ENCODE peak calls at places on chromosomes 13 and 19, in seven cellular contexts. Y is colonic mucosa; M is adipocyte; B is CD8-positive, alpha-beta memory T cell; X is heart left ventricle; H is hepatocyte; Q is uterus. N is an unnamed sample. For H3K9me3, the result is how much of the 10 kb centered on the place peaks cover.

GRCh38 chr19:45852145-45852750 is 10.7 kb downstream of the SYMPK start:
- DNase-seq in Y (no peak), M (no peak), B (no peak), X (no peak), H (no peak), Q (no peak), N (no peak)

GRCh38 chr13:112240076-112240475 is 136.1 kb upstream of the SPACA7 start:
- DNase-seq in Y (no peak), M (no peak), B (no peak), X (no peak), H (no peak), Q (no peak), N (no peak)

GRCh38 chr19:50465986-50466771 is 10.1 kb upstream of the EMC10 start:
- DNase-seq in Y (peak), M (no peak), B (no peak), X (peak), H (peak), Q (no peak), N (no peak)

GRCh38 chr19:43662487-43662886 is 7.5 kb downstream of the PLAUR start:
- DNase-seq in Y (no peak), M (peak), B (no peak), X (no peak), H (no peak), Q (no peak), N (no peak)

GRCh38 chr13:112486386-112487126 is 101.4 kb downstream of the TUBGCP3 start:
- DNase-seq in Y (no peak), M (peak), B (no peak), X (no peak), H (no peak), Q (no peak), N (no peak)

GRCh38 chr13:34522818-34523217 is 419.3 kb upstream of the NBEA start:
- DNase-seq in Y (no peak), M (no peak), B (no peak), X (no peak), H (no peak), Q (no peak), N (no peak)

GRCh38 chr13:95038949-95039348 is 262.3 kb downstream of the ABCC4 start:
- DNase-seq in Y (no peak), M (peak), B (no peak), X (no peak), H (no peak), Q (no peak), N (no peak)

GRCh38 chr13:97810152-97810551 is 143.3 kb upstream of the IPO5 start:
- DNase-seq in Y (no peak), M (peak), B (no peak), X (no peak), H (peak), Q (no peak), N (no peak)

GRCh38 chr13:60707878-60708277 is 310.9 kb downstream of the TDRD3 start:
- DNase-seq in Y (no peak), M (no peak), B (no peak), X (no peak), H (no peak), Q (no peak), N (no peak)

GRCh38 chr19:45809643-45810159 is 5.4 kb downstream of the RSPH6A start:
- DNase-seq in Y (no peak), M (peak), B (no peak), X (no peak), H (no peak), Q (no peak), N (no peak)

GRCh38 chr13:53250272-53250875 is 221.8 kb downstream of the OLFM4 start:
- DNase-seq in Y (peak), M (peak), B (no peak), X (no peak), H (peak), Q (no peak), N (no peak)

GRCh38 chr19:44282846-44283245 is 22.0 kb downstream of the ZNF235 start:
- DNase-seq in Y (no peak), M (no peak), B (no peak), X (no peak), H (no peak), Q (no peak), N (no peak)

GRCh38 chr13:110993788-110994187 is 78.9 kb upstream of the ANKRD10 start:
- DNase-seq in Y (no peak), M (no peak), B (no peak), X (no peak), H (no peak), Q (no peak), N (no peak)

GRCh38 chr19:49637865-49638350 is 2.0 kb downstream of the RRAS start:
- DNase-seq in Y (peak), M (peak), B (no peak), X (peak), H (peak), Q (peak), N (no peak)

GRCh38 chr19:4678881-4679379 is 8.8 kb upstream of the MYDGF start:
- DNase-seq in Y (peak), M (no peak), B (no peak), X (no peak), H (no peak), Q (peak), N (no peak)

GRCh38 chr13:103134271-103134670 is 68.1 kb upstream of the SLC10A2 start:
- DNase-seq in Y (no peak), M (no peak), B (no peak), X (no peak), H (no peak), Q (no peak), N (no peak)

GRCh38 chr19:33773704-33774624 is 22.7 kb upstream of the KCTD15 start:
- DNase-seq in Y (no peak), M (no peak), B (no peak), X (no peak), H (no peak), Q (no peak), N (no peak)

GRCh38 chr19:12949363-12950284 is 4.0 kb downstream of the RAD23A start:
- DNase-seq in Y (no peak), M (no peak), B (no peak), X (no peak), H (no peak), Q (no peak), N (no peak)

GRCh38 chr13:45817833-45818232 is 33.7 kb downstream of the SIAH3 start:
- DNase-seq in Y (no peak), M (no peak), B (no peak), X (no peak), H (no peak), Q (no peak), N (no peak)

GRCh38 chr13:36986462-36987240 is 12.5 kb downstream of the ALG5 start:
- DNase-seq in Y (no peak), M (no peak), B (no peak), X (no peak), H (no peak), Q (no peak), N (no peak)

GRCh38 chr19:13139633-13140311 is 10.4 kb downstream of the STX10 start:
- DNase-seq in Y (no peak), M (no peak), B (no peak), X (no peak), H (no peak), Q (no peak), N (no peak)

GRCh38 chr19:33271246-33272021 is 30.9 kb downstream of the CEBPA start:
- DNase-seq in Y (no peak), M (no peak), B (no peak), X (no peak), H (no peak), Q (no peak), N (no peak)

GRCh38 chr19:7326105-7326877 is 22.4 kb upstream of the ARHGEF18 start:
- DNase-seq in Y (peak), M (no peak), B (no peak), X (no peak), H (peak), Q (no peak), N (no peak)

GRCh38 chr19:16185925-16186234 is 670 bp downstream of the FAM32A start:
- DNase-seq in Y (no peak), M (no peak), B (no peak), X (no peak), H (no peak), Q (no peak), N (no peak)

GRCh38 chr13:21015284-21015683 is 46.1 kb downstream of the LATS2 start:
- DNase-seq in Y (no peak), M (no peak), B (no peak), X (no peak), H (no peak), Q (no peak), N (no peak)

GRCh38 chr13:98626298-98626940 is 49.5 kb upstream of the STK24 start:
- DNase-seq in Y (no peak), M (peak), B (no peak), X (no peak), H (no peak), Q (no peak), N (no peak)

GRCh38 chr19:7742575-7742974 is 4.8 kb downstream of the CD209 start:
- DNase-seq in Y (no peak), M (no peak), B (no peak), X (no peak), H (no peak), Q (no peak), N (no peak)

GRCh38 chr13:100512422-100512821 is 76.2 kb downstream of the GGACT start:
- DNase-seq in Y (no peak), M (no peak), B (no peak), X (no peak), H (no peak), Q (no peak), N (no peak)

GRCh38 chr19:48196933-48197665 is 26.6 kb downstream of the ZSWIM9 start:
- DNase-seq in Y (no peak), M (no peak), B (no peak), X (no peak), H (no peak), Q (no peak), N (no peak)

GRCh38 chr13:73133536-73133935 is 74.7 kb downstream of the KLF5 start:
- DNase-seq in Y (peak), M (no peak), B (no peak), X (no peak), H (no peak), Q (no peak), N (no peak)

GRCh38 chr19:58406818-58407657 is 1.4 kb upstream of the ZNF584 start:
- DNase-seq in Y (no peak), M (peak), B (no peak), X (no peak), H (peak), Q (no peak), N (no peak)

GRCh38 chr13:76512676-76513277 is 373.4 kb downstream of the KCTD12 start:
- DNase-seq in Y (no peak), M (peak), B (no peak), X (no peak), H (no peak), Q (no peak), N (no peak)

GRCh38 chr13:44211286-44211685 is 162.3 kb upstream of the SERP2 start:
- DNase-seq in Y (no peak), M (peak), B (no peak), X (no peak), H (no peak), Q (no peak), N (no peak)

GRCh38 chr19:31517466-31518180 is 168.4 kb upstream of the TSHZ3 start:
- DNase-seq in Y (no peak), M (no peak), B (no peak), X (no peak), H (no peak), Q (no peak), N (no peak)

GRCh38 chr19:19657397-19657783 is 6.1 kb downstream of the ATP13A1 start:
- DNase-seq in Y (no peak), M (no peak), B (no peak), X (no peak), H (no peak), Q (no peak), N (no peak)

DNA sequence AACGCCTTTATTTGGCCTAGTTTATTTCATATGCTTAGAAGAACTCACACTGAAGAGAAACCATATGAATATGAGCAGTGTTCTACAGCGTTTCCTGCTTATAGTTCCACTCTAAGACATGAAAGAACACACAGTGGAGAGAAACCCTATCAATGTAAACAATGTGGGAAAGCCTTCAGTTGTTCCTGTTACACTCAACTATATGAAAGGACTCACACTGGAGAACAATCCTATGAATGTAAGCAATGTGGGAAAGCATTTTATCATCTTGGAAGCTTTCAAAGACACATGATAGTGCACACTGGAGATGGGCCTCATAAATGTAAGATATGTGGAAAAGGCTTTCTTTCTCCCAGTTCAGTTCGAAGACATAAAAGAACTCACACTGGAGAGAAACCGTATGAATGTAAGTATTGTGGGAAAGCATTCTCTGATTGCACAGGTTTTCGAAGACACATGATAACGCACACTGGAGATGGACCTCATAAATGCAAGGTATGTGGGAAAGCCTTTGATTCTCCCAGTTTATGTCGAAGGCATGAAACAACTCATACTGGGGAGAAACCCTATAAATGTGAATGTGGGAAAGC is 13.7 kb downstream of the ZNF441 start:
- DNase-seq in Y (no peak), M (no peak), B (no peak), X (no peak), H (no peak), Q (no peak), N (no peak)
- H3K9me3 ChIP-seq in Y (under half), M (half or more), B (half or more), X (half or more), H (half or more), Q (half or more), N (half or more)

GRCh38 chr13:30618186-30618937 is 642 bp downstream of the USPL1 start:
- DNase-seq in Y (no peak), M (peak), B (no peak), X (peak), H (peak), Q (no peak), N (peak)

GRCh38 chr13:30617315-30618185 is at the start of gene USPL1:
- DNase-seq in Y (peak), M (peak), B (peak), X (peak), H (peak), Q (peak), N (peak)

GRCh38 chr13:30618938-30619289 is 1.2 kb downstream of the USPL1 start:
- DNase-seq in Y (no peak), M (no peak), B (no peak), X (no peak), H (no peak), Q (no peak), N (no peak)

GRCh38 chr13:30616927-30617314 is 799 bp upstream of the USPL1 start:
- DNase-seq in Y (peak), M (peak), B (peak), X (peak), H (peak), Q (peak), N (no peak)

DNA sequence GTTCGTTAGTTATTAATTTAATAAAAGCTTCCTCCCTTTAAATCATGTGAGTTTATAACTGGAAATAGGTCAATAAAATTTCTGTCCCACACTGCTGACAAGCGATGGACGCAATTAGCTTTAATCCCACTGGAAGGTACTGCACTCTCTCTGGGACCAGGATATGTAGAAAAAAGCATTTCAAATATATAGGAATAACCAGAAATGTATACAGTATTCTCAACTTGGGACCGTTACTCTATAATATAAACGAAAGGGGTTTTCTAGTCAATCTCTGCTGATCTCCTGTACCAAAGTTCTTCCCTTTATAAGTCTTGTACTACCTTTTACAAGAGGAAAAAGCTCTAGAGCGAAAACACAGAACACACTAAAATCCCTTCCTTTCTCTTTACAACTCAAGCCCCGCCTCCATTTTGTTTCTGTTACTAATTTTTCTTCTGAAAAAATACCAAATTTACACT is 1.8 kb upstream of the USPL1 start:
- DNase-seq in Y (no peak), M (peak), B (no peak), X (no peak), H (peak), Q (no peak), N (no peak)
- H3K9me3 ChIP-seq in Y (under half), M (under half), B (under half), X (under half), H (under half), Q (under half), N (under half)

GRCh38 chr13:101916758-101917474 is 464.4 kb downstream of the ITGBL1 start:
- DNase-seq in Y (no peak), M (no peak), B (no peak), X (no peak), H (no peak), Q (no peak), N (no peak)

GRCh38 chr13:101917475-101917810 is 465.0 kb downstream of the ITGBL1 start:
- DNase-seq in Y (no peak), M (no peak), B (no peak), X (no peak), H (no peak), Q (no peak), N (no peak)

GRCh38 chr13:101917833-101918755 is 465.6 kb downstream of the ITGBL1 start:
- DNase-seq in Y (no peak), M (no peak), B (no peak), X (no peak), H (no peak), Q (no peak), N (no peak)

GRCh38 chr13:101916108-101916757 is 463.8 kb downstream of the ITGBL1 start:
- DNase-seq in Y (no peak), M (peak), B (no peak), X (peak), H (peak), Q (no peak), N (no peak)

DNA sequence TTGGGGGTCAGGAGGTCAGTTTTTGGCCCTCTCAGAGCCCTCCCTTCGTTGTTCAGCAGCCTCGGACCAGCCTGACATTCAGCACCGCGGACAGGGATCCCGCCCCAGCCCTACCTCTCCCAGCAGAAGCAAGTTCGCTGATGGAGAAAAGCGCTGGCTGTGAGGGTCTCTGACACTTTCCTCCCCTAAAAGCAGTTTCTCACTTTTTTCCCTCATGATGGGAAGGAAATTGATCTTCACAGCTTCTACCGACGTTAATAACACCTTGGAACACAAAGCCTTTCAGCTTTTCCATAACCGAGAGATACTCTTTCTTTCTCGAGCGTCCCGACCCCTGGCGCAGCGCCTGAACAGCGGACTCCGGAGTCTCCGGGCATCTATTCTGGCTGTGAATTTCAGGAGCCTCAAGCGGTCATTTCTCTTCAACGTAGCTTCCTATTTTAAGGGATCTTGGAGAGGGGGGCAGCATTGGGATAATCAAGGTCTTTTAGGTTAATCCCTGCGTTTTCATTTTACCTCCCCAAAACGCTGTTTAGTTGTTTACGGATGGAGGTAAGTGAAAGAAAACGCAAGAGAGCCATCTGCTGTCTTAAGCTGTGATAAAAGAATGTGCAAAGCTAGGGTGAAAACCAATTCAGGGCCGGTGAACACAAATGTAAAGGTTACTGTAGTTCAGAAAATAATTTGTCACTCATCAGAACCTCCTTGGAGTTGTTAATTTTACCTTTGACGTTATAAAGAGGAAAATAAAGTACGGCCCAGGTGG is 467.2 kb downstream of the ITGBL1 start:
- DNase-seq in Y (no peak), M (peak), B (no peak), X (peak), H (peak), Q (no peak), N (no peak)
- H3K9me3 ChIP-seq in Y (under half), M (under half), B (under half), X (under half), H (under half), Q (under half), N (under half)

GRCh38 chr13:75461314-75461713 is 20.7 kb downstream of the TBC1D4 start:
- DNase-seq in Y (no peak), M (peak), B (no peak), X (no peak), H (no peak), Q (no peak), N (no peak)
- H3K9me3 ChIP-seq in Y (under half), M (under half), B (under half), X (under half), H (under half), Q (under half), N (under half)

GRCh38 chr19:9342610-9343304 is 18.8 kb downstream of the ZNF559 start:
- DNase-seq in Y (no peak), M (no peak), B (no peak), X (no peak), H (no peak), Q (no peak), N (no peak)

GRCh38 chr19:9348671-9349070 is 14.1 kb upstream of the ZNF177 start:
- DNase-seq in Y (no peak), M (no peak), B (no peak), X (no peak), H (no peak), Q (no peak), N (no peak)

GRCh38 chr19:9348253-9348652 is 14.6 kb upstream of the ZNF177 start:
- DNase-seq in Y (no peak), M (no peak), B (no peak), X (no peak), H (no peak), Q (no peak), N (no peak)

GRCh38 chr19:9345005-9345404 is 17.8 kb upstream of the ZNF177 start:
- DNase-seq in Y (no peak), M (no peak), B (no peak), X (no peak), H (no peak), Q (no peak), N (no peak)
- H3K9me3 ChIP-seq in Y (under half), M (half or more), B (half or more), X (half or more), H (half or more), Q (half or more), N (under half)

GRCh38 chr13:114231886-114232285 is 2.8 kb upstream of the CDC16 start:
- DNase-seq in Y (no peak), M (no peak), B (no peak), X (no peak), H (no peak), Q (no peak), N (no peak)

GRCh38 chr13:114229486-114229885 is 5.2 kb upstream of the CDC16 start:
- DNase-seq in Y (no peak), M (no peak), B (no peak), X (no peak), H (no peak), Q (no peak), N (no peak)

GRCh38 chr13:114230117-114230516 is 4.6 kb upstream of the CDC16 start:
- DNase-seq in Y (no peak), M (no peak), B (no peak), X (no peak), H (peak), Q (no peak), N (no peak)

GRCh38 chr13:114228176-114228575 is 6.5 kb upstream of the CDC16 start:
- DNase-seq in Y (no peak), M (no peak), B (no peak), X (no peak), H (no peak), Q (no peak), N (no peak)

DNA sequence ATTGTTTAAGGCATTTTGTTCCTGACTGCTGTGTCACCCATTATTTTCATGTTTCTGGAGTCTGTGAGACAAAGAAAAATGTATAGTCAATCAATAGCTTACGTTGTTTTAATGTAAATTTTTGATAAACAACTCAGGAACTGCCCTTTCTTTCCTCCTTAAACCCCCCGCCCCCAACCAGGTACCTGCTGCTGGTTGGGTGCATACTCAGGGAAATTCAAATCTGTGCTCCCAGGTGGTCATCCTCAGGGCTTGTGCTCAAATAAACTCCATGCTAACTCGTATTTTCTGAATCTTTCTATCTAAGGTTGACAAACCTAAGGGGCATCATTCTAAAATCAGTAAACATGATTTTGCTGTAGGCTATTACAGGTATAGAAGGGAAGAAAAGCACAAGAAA is 4.1 kb upstream of the CDC16 start:
- DNase-seq in Y (no peak), M (no peak), B (no peak), X (no peak), H (no peak), Q (no peak), N (no peak)
- H3K9me3 ChIP-seq in Y (under half), M (under half), B (under half), X (under half), H (under half), Q (under half), N (under half)